ENCODE peak calls at places on chromosomes 7 and 10, in eight cellular contexts. C is OCI-LY7; T is putamen; R is stimulated activated CD4-positive, alpha-beta T cell treated with anti-CD3 and anti-CD28 coated beads, Interleukin-12 subunit alpha, Interleukin-12 subunit beta, amount 100 ng/mL, for 48 hours; Y is small intestine; K is activated CD8-positive, alpha-beta memory T cell treated with anti-CD3 and anti-CD28 coated beads for 48 hours; S is activated T-cell treated with anti-CD3 and anti-CD28 coated beads for 1 hour; F is mucosa of gallbladder. X is an unnamed sample.

GRCh38 chr10:127600479-127600878 is 51.4 kb downstream of the NPS start:
- DNase-seq in C (no peak), T (no peak), R (no peak), Y (no peak), K (no peak), S (no peak), F (no peak), X (no peak)

GRCh38 chr7:55432937-55433784 is 68.0 kb downstream of the LANCL2 start:
- DNase-seq in C (peak; percentile 72), T (no peak), R (no peak), Y (peak; percentile 38), K (no peak), S (no peak), F (no peak), X (no peak)

GRCh38 chr7:46007194-46007593 is 86.1 kb upstream of the IGFBP3 start:
- DNase-seq in C (no peak), T (no peak), R (no peak), Y (no peak), K (no peak), S (no peak), F (no peak), X (no peak)

GRCh38 chr7:42250411-42250810 is 13.4 kb upstream of the GLI3 start:
- DNase-seq in C (no peak), T (no peak), R (no peak), Y (no peak), K (no peak), S (no peak), F (no peak), X (no peak)

GRCh38 chr10:119370046-119370770 is 162.8 kb downstream of the GRK5 start:
- DNase-seq in C (no peak), T (no peak), R (no peak), Y (no peak), K (no peak), S (no peak), F (peak; percentile 30), X (no peak)

GRCh38 chr7:35331730-35332678 is 78.1 kb upstream of the TBX20 start:
- DNase-seq in C (no peak), T (no peak), R (no peak), Y (no peak), K (no peak), S (no peak), F (no peak), X (no peak)

GRCh38 chr10:27558612-27559020 is 54.5 kb downstream of the RAB18 start:
- DNase-seq in C (peak; percentile 68), T (peak; percentile 6), R (no peak), Y (peak; percentile 70), K (no peak), S (no peak), F (peak; percentile 57), X (no peak)

GRCh38 chr7:65233409-65234034 is 140.1 kb upstream of the ZNF92 start:
- DNase-seq in C (no peak), T (no peak), R (no peak), Y (no peak), K (no peak), S (no peak), F (no peak), X (no peak)

GRCh38 chr7:130146693-130147520 is 58.3 kb downstream of the TMEM209 start:
- DNase-seq in C (no peak), T (no peak), R (no peak), Y (no peak), K (no peak), S (no peak), F (no peak), X (no peak)

GRCh38 chr7:90178592-90179279 is 24.5 kb downstream of the STEAP1 start:
- DNase-seq in C (no peak), T (no peak), R (no peak), Y (peak; percentile 44), K (no peak), S (no peak), F (no peak), X (no peak)

GRCh38 chr10:59654007-59654406 is 55.6 kb downstream of the SLC16A9 start:
- DNase-seq in C (peak; percentile 2), T (no peak), R (no peak), Y (no peak), K (no peak), S (no peak), F (no peak), X (no peak)

GRCh38 chr7:138885383-138886147 is 87.6 kb upstream of the ATP6V0A4 start:
- DNase-seq in C (no peak), T (no peak), R (no peak), Y (no peak), K (no peak), S (no peak), F (no peak), X (no peak)

GRCh38 chr10:86049442-86049841 is 317.2 kb downstream of the GRID1 start:
- DNase-seq in C (no peak), T (no peak), R (no peak), Y (no peak), K (no peak), S (no peak), F (no peak), X (no peak)

GRCh38 chr10:34092891-34093290 is 722.2 kb downstream of the PARD3 start:
- DNase-seq in C (no peak), T (no peak), R (no peak), Y (no peak), K (no peak), S (no peak), F (no peak), X (no peak)

GRCh38 chr7:92244803-92245486 is 769 bp downstream of the KRIT1 start:
- DNase-seq in C (peak; percentile 31), T (no peak), R (peak; percentile 0), Y (no peak), K (no peak), S (no peak), F (peak; percentile 11), X (no peak)

GRCh38 chr10:87864497-87865059 is 1.2 kb downstream of the PTEN start:
- DNase-seq in C (peak; percentile 60), T (peak; percentile 39), R (no peak), Y (peak; percentile 42), K (no peak), S (no peak), F (no peak), X (no peak)

GRCh38 chr10:37739181-37739580 is 118.2 kb downstream of the ZNF248 start:
- DNase-seq in C (no peak), T (no peak), R (no peak), Y (no peak), K (no peak), S (no peak), F (no peak), X (no peak)

GRCh38 chr10:64785816-64786215 is 1264.6 kb downstream of the REEP3 start:
- DNase-seq in C (no peak), T (no peak), R (no peak), Y (no peak), K (no peak), S (no peak), F (no peak), X (no peak)

GRCh38 chr7:131109011-131109756 is 218.5 kb upstream of the MKLN1 start:
- DNase-seq in C (no peak), T (peak; percentile 34), R (no peak), Y (no peak), K (no peak), S (no peak), F (no peak), X (peak; percentile 54)

GRCh38 chr7:81769891-81770818 is at the start of gene HGF:
- DNase-seq in C (no peak), T (peak; percentile 8), R (no peak), Y (no peak), K (no peak), S (no peak), F (peak; percentile 37), X (peak; percentile 86)

GRCh38 chr7:18320971-18321567 is 174.5 kb upstream of the HDAC9 start:
- DNase-seq in C (peak; percentile 47), T (peak; percentile 6), R (no peak), Y (peak; percentile 57), K (no peak), S (no peak), F (no peak), X (no peak)

GRCh38 chr10:114613237-114613979 is 44.7 kb downstream of the ABLIM1 start:
- DNase-seq in C (no peak), T (no peak), R (no peak), Y (peak; percentile 86), K (no peak), S (no peak), F (peak; percentile 64), X (no peak)

GRCh38 chr7:115227473-115228235 is 305.8 kb downstream of the MDFIC start:
- DNase-seq in C (no peak), T (no peak), R (no peak), Y (no peak), K (no peak), S (no peak), F (no peak), X (no peak)

GRCh38 chr7:157009778-157010587 is 480 bp downstream of the MNX1 start:
- DNase-seq in C (no peak), T (no peak), R (no peak), Y (no peak), K (no peak), S (no peak), F (no peak), X (no peak)

GRCh38 chr10:91462423-91462822 is 52.3 kb downstream of the HECTD2 start:
- DNase-seq in C (no peak), T (no peak), R (no peak), Y (no peak), K (no peak), S (no peak), F (no peak), X (no peak)

GRCh38 chr10:105358911-105359310 is 717.8 kb downstream of the SORCS3 start:
- DNase-seq in C (no peak), T (no peak), R (no peak), Y (no peak), K (no peak), S (no peak), F (no peak), X (no peak)

GRCh38 chr10:58631715-58632114 is 119.0 kb downstream of the BICC1 start:
- DNase-seq in C (no peak), T (no peak), R (no peak), Y (no peak), K (no peak), S (no peak), F (no peak), X (no peak)

GRCh38 chr10:122624546-122624945 is 64.0 kb downstream of the DMBT1 start:
- DNase-seq in C (no peak), T (no peak), R (no peak), Y (no peak), K (no peak), S (no peak), F (no peak), X (no peak)

GRCh38 chr7:74579800-74580685 is 77.5 kb upstream of the GTF2I start:
- DNase-seq in C (no peak), T (no peak), R (no peak), Y (peak; percentile 95), K (no peak), S (no peak), F (peak; percentile 79), X (no peak)

GRCh38 chr10:58956926-58957325 is 219.5 kb upstream of the PHYHIPL start:
- DNase-seq in C (no peak), T (no peak), R (no peak), Y (no peak), K (no peak), S (no peak), F (no peak), X (no peak)

GRCh38 chr7:147937428-147937827 is 653.1 kb upstream of the C7orf33 start:
- DNase-seq in C (no peak), T (no peak), R (no peak), Y (no peak), K (no peak), S (no peak), F (peak; percentile 12), X (no peak)

GRCh38 chr7:74215921-74216320 is 6.1 kb downstream of the LAT2 start:
- DNase-seq in C (no peak), T (no peak), R (no peak), Y (no peak), K (no peak), S (no peak), F (no peak), X (no peak)

GRCh38 chr7:45246339-45246738 is 88.7 kb downstream of the RAMP3 start:
- DNase-seq in C (no peak), T (no peak), R (no peak), Y (no peak), K (no peak), S (no peak), F (no peak), X (no peak)

GRCh38 chr10:91164520-91165065 is 55.9 kb upstream of the PCGF5 start:
- DNase-seq in C (no peak), T (no peak), R (no peak), Y (peak; percentile 21), K (no peak), S (no peak), F (no peak), X (no peak)